ENCODE peak calls at places on chromosome 3, in eight cellular contexts. K is uterus, A is GM23248, P is hepatocyte, N is transverse colon, H is upper lobe of right lung, C is fibroblast of lung, Z is psoas muscle. J is an unnamed sample. For H3K36me3, the result is how much of the 10 kb centered on the place peaks cover.

GRCh38 chr3:123655400-123655799 is 70.5 kb upstream of the HACD2 start:
- DNase-seq in K (no peak), A (no peak), P (no peak), N (no peak), H (no peak), C (no peak), Z (no peak), J (no peak)

GRCh38 chr3:4981688-4982494 is 2.7 kb downstream of the BHLHE40 start:
- DNase-seq in K (no peak), A (peak), P (peak), N (no peak), H (no peak), C (peak), Z (no peak), J (no peak)

GRCh38 chr3:126550488-126551051 is 8.2 kb downstream of the C3orf22 start:
- DNase-seq in K (peak), A (no peak), P (no peak), N (peak), H (peak), C (no peak), Z (no peak), J (no peak)

GRCh38 chr3:117997201-117998049 is 1037.2 kb downstream of the IGSF11 start:
- DNase-seq in K (peak), A (peak), P (peak), N (peak), H (peak), C (peak), Z (peak), J (peak)

GRCh38 chr3:142964150-142964498 is 650 bp upstream of the PAQR9 start:
- DNase-seq in K (no peak), A (peak), P (peak), N (no peak), H (no peak), C (no peak), Z (no peak), J (no peak)

GRCh38 chr3:53806182-53807116 is 39.8 kb downstream of the CHDH start:
- DNase-seq in K (no peak), A (peak), P (peak), N (peak), H (peak), C (peak), Z (no peak), J (peak)

GRCh38 chr3:140922634-140923033 is 19.0 kb upstream of the SLC25A36 start:
- DNase-seq in K (no peak), A (peak), P (peak), N (no peak), H (no peak), C (peak), Z (no peak), J (no peak)

GRCh38 chr3:148455098-148455497 is 242.6 kb upstream of the AGTR1 start:
- DNase-seq in K (no peak), A (no peak), P (no peak), N (no peak), H (no peak), C (peak), Z (no peak), J (no peak)

GRCh38 chr3:8749316-8749715 is 15.7 kb downstream of the CAV3 start:
- DNase-seq in K (no peak), A (no peak), P (no peak), N (no peak), H (no peak), C (no peak), Z (no peak), J (no peak)

GRCh38 chr3:61940241-61940640 is 378.9 kb downstream of the PTPRG start:
- DNase-seq in K (no peak), A (no peak), P (no peak), N (no peak), H (no peak), C (no peak), Z (no peak), J (no peak)

GRCh38 chr3:169430687-169431404 is 232.7 kb downstream of the MECOM start:
- DNase-seq in K (peak), A (no peak), P (peak), N (no peak), H (no peak), C (peak), Z (no peak), J (peak)

GRCh38 chr3:167330993-167331392 is 49.1 kb downstream of the ZBBX start:
- DNase-seq in K (no peak), A (no peak), P (no peak), N (no peak), H (no peak), C (no peak), Z (no peak), J (no peak)

GRCh38 chr3:96266395-96267187 is 547.8 kb upstream of the EPHA6 start:
- DNase-seq in K (no peak), A (no peak), P (peak), N (no peak), H (no peak), C (no peak), Z (no peak), J (no peak)

GRCh38 chr3:169660709-169661566 is 2.6 kb downstream of the MECOM start:
- DNase-seq in K (no peak), A (peak), P (peak), N (no peak), H (no peak), C (peak), Z (no peak), J (no peak)

GRCh38 chr3:131762981-131763380 is 260.2 kb upstream of the MRPL3 start:
- DNase-seq in K (no peak), A (peak), P (no peak), N (no peak), H (no peak), C (no peak), Z (no peak), J (no peak)

GRCh38 chr3:11522953-11523792 is 120.5 kb downstream of the VGLL4 start:
- DNase-seq in K (peak), A (no peak), P (no peak), N (no peak), H (peak), C (no peak), Z (no peak), J (no peak)

GRCh38 chr3:190306513-190307163 is 15.6 kb downstream of the CLDN1 start:
- DNase-seq in K (peak), A (peak), P (peak), N (no peak), H (no peak), C (peak), Z (peak), J (no peak)

GRCh38 chr3:159761377-159761776 is 227.3 kb upstream of the IL12A start:
- DNase-seq in K (peak), A (peak), P (no peak), N (peak), H (no peak), C (peak), Z (no peak), J (no peak)

GRCh38 chr3:88082854-88083253 is 23.8 kb downstream of the ZNF654 start:
- DNase-seq in K (no peak), A (no peak), P (no peak), N (no peak), H (no peak), C (no peak), Z (no peak), J (no peak)
- H3K36me3 ChIP-seq in K (under half), A (under half), P (under half), N (under half), H (under half), C (under half), Z (under half), J (under half)

GRCh38 chr3:162436826-162437225 is 940.2 kb downstream of the OTOL1 start:
- DNase-seq in K (no peak), A (no peak), P (no peak), N (no peak), H (no peak), C (no peak), Z (no peak), J (no peak)

GRCh38 chr3:162441716-162442115 is 945.1 kb downstream of the OTOL1 start:
- DNase-seq in K (no peak), A (no peak), P (no peak), N (no peak), H (no peak), C (no peak), Z (no peak), J (no peak)

GRCh38 chr3:162435750-162436149 is 939.1 kb downstream of the OTOL1 start:
- DNase-seq in K (no peak), A (no peak), P (no peak), N (no peak), H (no peak), C (no peak), Z (no peak), J (no peak)

DNA sequence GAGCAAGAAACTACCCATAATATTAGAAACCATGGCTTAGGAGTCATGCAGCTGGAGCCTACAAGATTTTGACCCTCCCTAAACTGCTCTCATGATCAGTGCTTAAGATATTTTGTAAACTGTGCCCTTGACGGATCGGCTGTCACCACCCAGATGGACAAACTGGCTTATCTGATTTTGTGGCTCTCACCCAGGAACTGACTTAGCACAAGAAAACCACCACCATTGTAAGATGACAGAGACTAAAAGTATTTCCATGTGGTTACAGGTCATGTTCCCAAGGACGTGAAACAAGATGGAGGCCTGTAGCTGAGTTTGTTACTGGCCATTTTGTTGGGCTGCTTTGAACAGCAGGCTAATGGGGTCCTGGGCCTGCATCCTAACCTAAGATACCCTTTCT is 940.9 kb downstream of the OTOL1 start:
- DNase-seq in K (no peak), A (peak), P (no peak), N (no peak), H (no peak), C (peak), Z (no peak), J (peak)
- H3K4me3 ChIP-seq in K (no peak), A (no peak), P (no peak), N (no peak), H (no peak), C (no peak), Z (no peak), J (no peak)

DNA sequence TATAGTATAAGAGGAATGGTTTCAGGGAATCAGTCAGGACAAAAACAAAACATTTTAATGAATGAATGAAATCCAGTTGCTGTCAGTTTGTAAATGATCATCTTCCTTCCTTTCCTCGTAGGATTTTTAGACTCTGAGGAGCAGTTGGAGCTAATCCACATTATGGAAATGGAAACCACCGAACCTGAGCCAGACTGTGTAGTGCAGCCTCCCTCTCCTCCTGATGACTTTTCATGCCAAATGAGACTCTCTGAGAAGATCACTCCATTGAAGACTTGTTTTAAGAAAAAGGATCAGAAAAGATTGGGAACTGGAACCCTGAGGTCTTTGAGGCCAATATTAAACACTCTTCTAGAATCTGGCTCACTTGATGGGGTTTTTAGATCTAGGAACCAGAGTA is 3.1 kb downstream of the TIPARP start:
- DNase-seq in K (no peak), A (peak), P (no peak), N (no peak), H (no peak), C (no peak), Z (no peak), J (no peak)
- H3K36me3 ChIP-seq in K (under half), A (under half), P (under half), N (under half), H (under half), C (under half), Z (under half), J (under half)

DNA sequence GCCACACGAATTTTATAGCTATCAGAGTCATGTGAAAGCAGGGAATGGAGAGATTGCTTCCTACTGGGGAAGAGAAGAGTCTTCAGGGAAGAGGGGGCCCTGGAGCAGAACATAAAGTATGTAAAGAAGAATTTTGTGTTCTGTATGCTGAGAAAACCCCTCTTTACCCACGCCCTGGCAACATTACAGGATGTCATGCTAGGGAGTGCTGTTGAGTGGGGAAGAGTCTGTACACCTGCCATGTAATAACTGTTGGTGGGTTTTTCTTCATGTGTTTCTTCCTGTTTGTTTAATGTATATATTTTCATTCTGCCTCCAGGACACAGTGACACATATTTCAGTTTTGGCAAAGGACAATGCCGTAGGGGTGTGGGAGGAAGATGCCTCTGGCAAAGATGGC is 122.9 kb upstream of the LPP start:
- DNase-seq in K (no peak), A (no peak), P (no peak), N (no peak), H (no peak), C (no peak), Z (no peak), J (no peak)
- H3K4me3 ChIP-seq in K (no peak), A (no peak), P (no peak), N (no peak), H (no peak), C (no peak), Z (no peak), J (no peak)

GRCh38 chr3:14487086-14487485 is 53.1 kb downstream of the GRIP2 start:
- DNase-seq in K (no peak), A (no peak), P (no peak), N (no peak), H (peak), C (no peak), Z (no peak), J (no peak)
- H3K36me3 ChIP-seq in K (under half), A (under half), P (under half), N (under half), H (under half), C (under half), Z (half or more), J (under half)

J was measured in kidney epithelial cell.